ENCODE peak calls at places on chromosomes 4 and X, in seven cellular contexts. K is ELR; R is type B pancreatic cell; E is sciatic nerve; Y is WERI-Rb-1; X is stimulated activated CD4-positive, alpha-beta T cell treated with anti-CD3 and anti-CD28 coated beads, Interleukin-12 subunit alpha, Interleukin-12 subunit beta, amount 100 ng/mL, for 48 hours; A is HuH-7. N is an unnamed sample.
A peak's percentile ranks its signal among the peaks of the same experiment; 100 is the strongest.

GRCh38 chr4:52545099-52546069 is 113.7 kb downstream of the USP46 start:
- DNase-seq in X (peak; percentile 24), A (peak; percentile 96), Y (peak; percentile 46), E (peak; percentile 85), K (peak; percentile 69), R (peak; percentile 77), N (peak; percentile 43)

GRCh38 chr4:145177906-145178538 is 2.4 kb downstream of the OTUD4 start:
- DNase-seq in X (no peak), A (no peak), E (no peak), Y (no peak), K (peak; percentile 43), R (no peak), N (no peak)

GRCh38 chrX:134694333-134694925 is 36.2 kb upstream of the PLAC1 start:
- DNase-seq in R (no peak), X (no peak), E (no peak), K (no peak), Y (no peak), A (no peak), N (no peak)

GRCh38 chrX:34875204-34875603 is 67.4 kb upstream of the FAM47B start:
- DNase-seq in Y (no peak), R (no peak), X (no peak), E (no peak), K (peak; percentile 57), A (no peak), N (no peak)

GRCh38 chr4:123505457-123506310 is 109.1 kb downstream of the SPRY1 start:
- DNase-seq in A (peak; percentile 66), Y (peak; percentile 94), R (peak; percentile 83), X (no peak), K (peak; percentile 64), E (peak; percentile 71), N (no peak)

GRCh38 chr4:3009422-3009821 is 46.1 kb downstream of the GRK4 start:
- DNase-seq in Y (no peak), R (no peak), A (peak; percentile 70), K (peak; percentile 31), E (no peak), X (peak; percentile 3), N (no peak)

GRCh38 chrX:39599339-39599738 is 498.4 kb downstream of the BCOR start:
- DNase-seq in K (no peak), E (no peak), R (no peak), X (no peak), A (no peak), Y (no peak), N (no peak)

GRCh38 chr4:3481113-3481531 is 18.0 kb downstream of the DOK7 start:
- DNase-seq in K (no peak), Y (no peak), A (no peak), X (no peak), R (no peak), E (no peak), N (no peak)

GRCh38 chr4:25020240-25020639 is 10.5 kb downstream of the LGI2 start:
- DNase-seq in K (peak; percentile 86), A (no peak), R (no peak), X (no peak), E (no peak), Y (no peak), N (no peak)

GRCh38 chrX:24117288-24117687 is 32.2 kb upstream of the ZFX start:
- DNase-seq in K (peak; percentile 65), X (no peak), Y (no peak), R (no peak), A (no peak), E (no peak), N (no peak)

GRCh38 chr4:81982846-81983540 is 390.8 kb downstream of the HNRNPD start:
- DNase-seq in A (no peak), E (no peak), X (no peak), Y (no peak), K (no peak), R (no peak), N (no peak)

GRCh38 chr4:7187297-7187592 is 5.1 kb upstream of the SORCS2 start:
- DNase-seq in A (no peak), R (no peak), Y (peak; percentile 56), X (no peak), K (no peak), E (no peak), N (no peak)

GRCh38 chr4:3310301-3311094 is 17.7 kb downstream of the RGS12 start:
- DNase-seq in K (no peak), R (peak; percentile 66), A (no peak), E (peak; percentile 41), X (no peak), Y (no peak), N (no peak)

GRCh38 chrX:108696690-108697089 is 39.7 kb downstream of the IRS4 start:
- DNase-seq in K (peak; percentile 52), X (no peak), R (no peak), E (no peak), Y (no peak), A (no peak), N (no peak)

GRCh38 chr4:169677150-169677732 is 56.9 kb downstream of the CLCN3 start:
- DNase-seq in X (no peak), R (no peak), K (no peak), Y (no peak), E (no peak), A (no peak), N (no peak)

GRCh38 chrX:86806786-86807185 is 658.5 kb downstream of the DACH2 start:
- DNase-seq in Y (peak; percentile 35), X (no peak), K (no peak), E (no peak), A (no peak), R (no peak), N (no peak)

GRCh38 chr4:3640587-3640962 is 108.4 kb upstream of the LRPAP1 start:
- DNase-seq in K (peak; percentile 29), X (no peak), Y (no peak), E (no peak), R (no peak), A (no peak), N (no peak)

GRCh38 chr4:76984127-76984526 is 34.6 kb downstream of the SEPTIN11 start:
- DNase-seq in X (no peak), A (no peak), E (no peak), R (no peak), Y (no peak), K (peak; percentile 73), N (no peak)

GRCh38 chr4:40990202-40990898 is 224.0 kb downstream of the APBB2 start:
- DNase-seq in K (peak; percentile 94), X (no peak), R (no peak), E (no peak), A (no peak), Y (no peak), N (no peak)

GRCh38 chr4:72567821-72568620 is 1.0 kb downstream of the ADAMTS3 start:
- DNase-seq in A (peak; percentile 30), X (no peak), Y (peak; percentile 94), R (peak; percentile 80), E (peak; percentile 73), K (peak; percentile 84), N (peak; percentile 86)

GRCh38 chr4:37666625-37667071 is 19.5 kb downstream of the RELL1 start:
- DNase-seq in E (no peak), K (peak; percentile 97), A (no peak), X (peak; percentile 21), Y (no peak), R (no peak), N (no peak)

N was measured in CMK.